ENCODE peak calls at places on chromosome 19, in eight cellular contexts. Q is H1; T is tibial nerve; C is GM23248; J is CD8-positive, alpha-beta T cell; O is psoas muscle; S is body of pancreas; K is stomach. X is an unnamed sample.

GRCh38 chr19:7333198-7334118 is 15.3 kb upstream of the ARHGEF18 start:
- DNase-seq in Q (no peak), T (no peak), C (no peak), J (no peak), O (no peak), S (no peak), K (no peak), X (no peak)

GRCh38 chr19:58543826-58544590 is at the start of gene TRIM28:
- DNase-seq in Q (peak; percentile 91), T (peak; percentile 98), C (peak; percentile 99), J (peak; percentile 100), O (peak; percentile 99), S (peak; percentile 98), K (peak; percentile 99), X (peak; percentile 100)

GRCh38 chr19:4067396-4068057 is 828 bp upstream of the ZBTB7A start:
- DNase-seq in Q (no peak), T (no peak), C (peak; percentile 36), J (no peak), O (peak; percentile 56), S (no peak), K (no peak), X (no peak)

GRCh38 chr19:41530761-41531301 is 45.1 kb upstream of the CEACAM21 start:
- DNase-seq in Q (no peak), T (peak; percentile 49), C (peak; percentile 62), J (no peak), O (no peak), S (no peak), K (no peak), X (peak; percentile 46)

GRCh38 chr19:55257461-55258411 is 1.1 kb downstream of the PPP6R1 start:
- DNase-seq in Q (no peak), T (no peak), C (peak; percentile 61), J (peak; percentile 27), O (peak; percentile 52), S (peak; percentile 23), K (no peak), X (peak; percentile 35)

GRCh38 chr19:49506575-49507105 is 5.8 kb upstream of the FCGRT start:
- DNase-seq in Q (no peak), T (peak; percentile 59), C (peak; percentile 57), J (peak; percentile 79), O (peak; percentile 76), S (peak; percentile 76), K (peak; percentile 76), X (peak; percentile 79)

GRCh38 chr19:15248648-15249559 is 16.7 kb upstream of the EPHX3 start:
- DNase-seq in Q (no peak), T (peak; percentile 77), C (peak; percentile 98), J (no peak), O (peak; percentile 94), S (peak; percentile 52), K (peak; percentile 76), X (no peak)

GRCh38 chr19:45528744-45529453 is 21.6 kb downstream of the VASP start:
- DNase-seq in Q (peak; percentile 87), T (no peak), C (no peak), J (no peak), O (peak; percentile 58), S (peak; percentile 66), K (peak; percentile 70), X (no peak)

GRCh38 chr19:46408611-46409039 is 4.7 kb downstream of the CCDC8 start:
- DNase-seq in Q (no peak), T (peak; percentile 25), C (peak; percentile 60), J (no peak), O (peak; percentile 79), S (peak; percentile 61), K (peak; percentile 48), X (no peak)

GRCh38 chr19:35915508-35915907 is 7.4 kb upstream of the TYROBP start:
- DNase-seq in Q (no peak), T (no peak), C (no peak), J (no peak), O (no peak), S (no peak), K (no peak), X (no peak)

GRCh38 chr19:16698914-16699313 is 20.7 kb upstream of the NWD1 start:
- DNase-seq in Q (no peak), T (peak; percentile 68), C (no peak), J (no peak), O (peak; percentile 86), S (no peak), K (no peak), X (no peak)

GRCh38 chr19:48342841-48343540 is 17.6 kb downstream of the EMP3 start:
- DNase-seq in Q (no peak), T (no peak), C (peak; percentile 74), J (no peak), O (no peak), S (no peak), K (no peak), X (no peak)

GRCh38 chr19:12778905-12779161 is 3.5 kb upstream of the HOOK2 start:
- DNase-seq in Q (no peak), T (no peak), C (no peak), J (no peak), O (no peak), S (no peak), K (no peak), X (no peak)

GRCh38 chr19:12777217-12778019 is 2.1 kb upstream of the HOOK2 start:
- DNase-seq in Q (no peak), T (peak; percentile 78), C (peak; percentile 87), J (peak; percentile 80), O (peak; percentile 88), S (peak; percentile 84), K (peak; percentile 81), X (peak; percentile 80)

GRCh38 chr19:12782174-12782423 is 6.7 kb upstream of the HOOK2 start:
- DNase-seq in Q (no peak), T (peak; percentile 72), C (no peak), J (no peak), O (no peak), S (no peak), K (no peak), X (no peak)

GRCh38 chr19:12778020-12778904 is 2.9 kb upstream of the HOOK2 start:
- DNase-seq in Q (no peak), T (peak; percentile 63), C (peak; percentile 88), J (peak; percentile 36), O (peak; percentile 83), S (peak; percentile 88), K (peak; percentile 79), X (peak; percentile 32)

GRCh38 chr19:12779162-12779993 is 4.0 kb upstream of the HOOK2 start:
- DNase-seq in Q (no peak), T (no peak), C (peak; percentile 88), J (no peak), O (peak; percentile 79), S (no peak), K (no peak), X (no peak)
- H3K4me1 ChIP-seq in Q (peaks cover 33% of the 10 kb centered on the region), T (peaks cover 60% of the 10 kb centered on the region), C (peaks cover 21% of the 10 kb centered on the region), J (peaks cover 57% of the 10 kb centered on the region), O (peaks cover 36% of the 10 kb centered on the region), S (peaks cover 55% of the 10 kb centered on the region), K (peaks cover 70% of the 10 kb centered on the region), X (peaks cover 60% of the 10 kb centered on the region)

GRCh38 chr19:1457031-1457739 is 7.3 kb downstream of the APC2 start:
- DNase-seq in Q (no peak), T (no peak), C (peak; percentile 32), J (no peak), O (peak; percentile 44), S (no peak), K (no peak), X (no peak)
- H3K27me3 ChIP-seq in Q (no peaks in the 10 kb centered on the region), T (peaks cover 3% of the 10 kb centered on the region), C (peaks cover 5% of the 10 kb centered on the region), J (peaks cover 35% of the 10 kb centered on the region), O (peaks cover 39% of the 10 kb centered on the region), S (no peaks in the 10 kb centered on the region), K (peaks cover 59% of the 10 kb centered on the region), X (no peaks in the 10 kb centered on the region)

GRCh38 chr19:2187164-2187563 is 23.4 kb downstream of the DOT1L start:
- DNase-seq in Q (no peak), T (no peak), C (no peak), J (no peak), O (no peak), S (no peak), K (no peak), X (no peak)
- H3K4me1 ChIP-seq in Q (no peaks in the 10 kb centered on the region), T (peaks cover 29% of the 10 kb centered on the region), C (peaks cover 18% of the 10 kb centered on the region), J (no peaks in the 10 kb centered on the region), O (peaks cover 54% of the 10 kb centered on the region), S (peaks cover 10% of the 10 kb centered on the region), K (peaks cover 19% of the 10 kb centered on the region), X (no peaks in the 10 kb centered on the region)

DNA sequence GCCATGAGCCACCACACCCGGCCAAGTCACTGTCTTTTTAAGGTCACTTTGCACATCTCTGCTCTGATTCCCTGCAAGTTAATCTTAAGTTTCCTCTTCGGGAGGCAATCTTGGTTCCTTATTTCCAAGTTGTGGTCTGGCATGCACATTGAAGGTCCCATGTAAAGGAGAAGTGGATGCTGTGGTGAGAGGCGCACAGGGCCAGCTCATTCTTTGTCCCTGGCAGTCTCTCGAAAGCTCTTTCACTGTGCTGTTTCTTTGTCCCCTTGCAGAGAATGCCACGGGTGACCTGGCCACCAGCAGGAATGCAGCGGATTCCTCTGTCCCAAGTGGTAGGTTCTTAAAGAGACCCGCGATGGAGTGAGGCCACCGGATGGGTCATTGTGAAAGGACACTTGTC is 16.4 kb upstream of the C19orf33 start:
- DNase-seq in Q (no peak), T (no peak), C (no peak), J (no peak), O (no peak), S (no peak), K (no peak), X (no peak)
- H3K27me3 ChIP-seq in Q (no peaks in the 10 kb centered on the region), T (no peaks in the 10 kb centered on the region), C (no peaks in the 10 kb centered on the region), J (no peaks in the 10 kb centered on the region), O (no peaks in the 10 kb centered on the region), S (no peaks in the 10 kb centered on the region), K (no peaks in the 10 kb centered on the region), X (no peaks in the 10 kb centered on the region)

GRCh38 chr19:3057275-3057714 is 5.0 kb downstream of the TLE5 start:
- DNase-seq in Q (no peak), T (peak; percentile 69), C (peak; percentile 58), J (no peak), O (peak; percentile 97), S (peak; percentile 94), K (peak; percentile 93), X (no peak)

GRCh38 chr19:3054972-3055740 is 7.1 kb downstream of the TLE5 start:
- DNase-seq in Q (no peak), T (no peak), C (no peak), J (no peak), O (no peak), S (no peak), K (no peak), X (no peak)

GRCh38 chr19:3058009-3058820 is 4.1 kb downstream of the TLE5 start:
- DNase-seq in Q (no peak), T (no peak), C (no peak), J (no peak), O (no peak), S (no peak), K (no peak), X (no peak)

GRCh38 chr19:3055741-3056453 is 6.4 kb downstream of the TLE5 start:
- DNase-seq in Q (no peak), T (no peak), C (no peak), J (no peak), O (peak; percentile 70), S (peak; percentile 74), K (peak; percentile 87), X (no peak)

GRCh38 chr19:3056454-3057016 is 5.8 kb downstream of the TLE5 start:
- DNase-seq in Q (no peak), T (no peak), C (no peak), J (no peak), O (no peak), S (no peak), K (no peak), X (no peak)
- H3K4me1 ChIP-seq in Q (peaks cover 35% of the 10 kb centered on the region), T (peaks cover 24% of the 10 kb centered on the region), C (no peaks in the 10 kb centered on the region), J (peaks cover 81% of the 10 kb centered on the region), O (peaks cover 33% of the 10 kb centered on the region), S (peaks cover 70% of the 10 kb centered on the region), K (peaks cover 67% of the 10 kb centered on the region), X (peaks cover 60% of the 10 kb centered on the region)

X was measured in CD4-positive, alpha-beta memory T cell.